ENCODE peak calls at places on chromosomes 16 and 17, in seven cellular contexts. H is NCI-H2029; O is HTR-8/SVneo; E is activated CD8-positive, alpha-beta memory T cell treated with anti-CD3 and anti-CD28 coated beads, Interleukin-2, amount 50 U/mL, for 4 hours; X is iris pigment epithelial cell; R is adrenal gland; Z is HFFc6. G is an unnamed sample.

GRCh38 chr17:72408641-72409040 is 287.8 kb downstream of the SOX9 start:
- DNase-seq in H (no peak), O (no peak), E (no peak), X (no peak), R (no peak), Z (no peak), G (no peak)

GRCh38 chr16:17476414-17477259 is 5.9 kb upstream of the XYLT1 start:
- DNase-seq in H (peak), O (no peak), E (peak), X (peak), R (peak), Z (peak), G (peak)

GRCh38 chr16:71453051-71453450 is 9.0 kb downstream of the ZNF23 start:
- DNase-seq in H (no peak), O (no peak), E (no peak), X (peak), R (no peak), Z (no peak), G (no peak)

GRCh38 chr17:9959377-9959981 is 54.4 kb upstream of the RCVRN start:
- DNase-seq in H (no peak), O (peak), E (no peak), X (peak), R (no peak), Z (peak), G (no peak)

GRCh38 chr16:28504707-28505404 is 1.8 kb downstream of the IL27 start:
- DNase-seq in H (peak), O (no peak), E (no peak), X (no peak), R (no peak), Z (no peak), G (no peak)

GRCh38 chr17:73357318-73357717 is 45.5 kb upstream of the CDC42EP4 start:
- DNase-seq in H (no peak), O (no peak), E (no peak), X (no peak), R (no peak), Z (no peak), G (no peak)

GRCh38 chr16:106623-107324 is 28.7 kb downstream of the MPG start:
- DNase-seq in H (peak), O (peak), E (peak), X (peak), R (peak), Z (peak), G (peak)

GRCh38 chr16:58000706-58001676 is at the start of gene USB1:
- DNase-seq in H (peak), O (peak), E (peak), X (peak), R (peak), Z (peak), G (peak)

GRCh38 chr17:30113213-30113612 is 3.4 kb upstream of the NSRP1 start:
- DNase-seq in H (peak), O (no peak), E (no peak), X (peak), R (no peak), Z (peak), G (no peak)

GRCh38 chr16:53822936-53823529 is 119.1 kb downstream of the FTO start:
- DNase-seq in H (peak), O (no peak), E (no peak), X (peak), R (no peak), Z (peak), G (no peak)

GRCh38 chr16:49048557-49048956 is 233.1 kb downstream of the CBLN1 start:
- DNase-seq in H (no peak), O (no peak), E (no peak), X (peak), R (no peak), Z (no peak), G (no peak)

GRCh38 chr16:63061319-63061718 is 1025.1 kb upstream of the CDH8 start:
- DNase-seq in H (no peak), O (no peak), E (no peak), X (no peak), R (no peak), Z (no peak), G (no peak)

GRCh38 chr16:87806608-87807546 is 41.1 kb upstream of the KLHDC4 start:
- DNase-seq in H (peak), O (peak), E (peak), X (peak), R (peak), Z (peak), G (peak)

GRCh38 chr16:55035037-55035436 is 104.4 kb downstream of the IRX5 start:
- DNase-seq in H (no peak), O (no peak), E (no peak), X (no peak), R (peak), Z (no peak), G (no peak)

GRCh38 chr17:47286198-47286914 is 32.7 kb downstream of the ITGB3 start:
- DNase-seq in H (no peak), O (no peak), E (no peak), X (peak), R (no peak), Z (no peak), G (no peak)

GRCh38 chr16:22317625-22318024 is 20.4 kb downstream of the POLR3E start:
- DNase-seq in H (no peak), O (no peak), E (no peak), X (no peak), R (no peak), Z (no peak), G (no peak)

GRCh38 chr17:82490512-82491195 is 28.9 kb upstream of the FOXK2 start:
- DNase-seq in H (peak), O (no peak), E (no peak), X (no peak), R (no peak), Z (no peak), G (no peak)

GRCh38 chr17:81277421-81277820 is 17.7 kb downstream of the SLC38A10 start:
- DNase-seq in H (peak), O (no peak), E (no peak), X (no peak), R (no peak), Z (no peak), G (no peak)

GRCh38 chr17:29241015-29241963 is 5.4 kb upstream of the CRYBA1 start:
- DNase-seq in H (no peak), O (peak), E (no peak), X (peak), R (peak), Z (peak), G (no peak)

GRCh38 chr16:74035816-74036215 is 260.8 kb upstream of the PSMD7 start:
- DNase-seq in H (no peak), O (peak), E (no peak), X (peak), R (no peak), Z (no peak), G (no peak)

GRCh38 chr17:17935321-17936271 is 36.6 kb downstream of the TOM1L2 start:
- DNase-seq in H (no peak), O (peak), E (no peak), X (peak), R (peak), Z (peak), G (no peak)

GRCh38 chr16:63361032-63361624 is 1324.9 kb upstream of the CDH8 start:
- DNase-seq in H (no peak), O (peak), E (no peak), X (peak), R (no peak), Z (peak), G (no peak)

GRCh38 chr16:52086901-52087300 is 460.0 kb downstream of the TOX3 start:
- DNase-seq in H (no peak), O (no peak), E (no peak), X (no peak), R (no peak), Z (no peak), G (no peak)

GRCh38 chr16:58336332-58337089 is 41.7 kb upstream of the PRSS54 start:
- DNase-seq in H (peak), O (peak), E (peak), X (peak), R (peak), Z (peak), G (peak)

GRCh38 chr17:83147285-83147684 is 67.9 kb downstream of the METRNL start:
- DNase-seq in H (no peak), O (no peak), E (no peak), X (no peak), R (no peak), Z (no peak), G (no peak)

GRCh38 chr16:77043076-77043475 is 147.9 kb upstream of the MON1B start:
- DNase-seq in H (peak), O (no peak), E (no peak), X (peak), R (no peak), Z (no peak), G (no peak)

GRCh38 chr16:66308096-66308495 is 58.4 kb upstream of the CDH5 start:
- DNase-seq in H (no peak), O (no peak), E (no peak), X (no peak), R (no peak), Z (no peak), G (no peak)

GRCh38 chr16:51762081-51762995 is 611.3 kb upstream of the SALL1 start:
- DNase-seq in H (peak), O (peak), E (peak), X (peak), R (peak), Z (peak), G (no peak)

GRCh38 chr17:72931635-72932034 is 160.9 kb downstream of the SLC39A11 start:
- DNase-seq in H (no peak), O (no peak), E (no peak), X (no peak), R (no peak), Z (no peak), G (no peak)

GRCh38 chr16:51880776-51881175 is 666.2 kb downstream of the TOX3 start:
- DNase-seq in H (no peak), O (peak), E (no peak), X (peak), R (no peak), Z (peak), G (no peak)

GRCh38 chr17:56918916-56919315 is 5.1 kb upstream of the TRIM25 start:
- DNase-seq in H (no peak), O (no peak), E (no peak), X (peak), R (no peak), Z (no peak), G (no peak)